ENCODE peak calls at places on chromosomes 4 and X, in eight cellular contexts. U, O, B, A, X, J, M and C are unnamed samples.

GRCh38 chr4:2082627-2083026 is 23.5 kb downstream of the NAT8L start:
- DNase-seq in U (no peak), M (no peak), O (no peak), J (no peak), A (no peak), X (no peak), B (no peak), C (no peak)

GRCh38 chr4:24089831-24090531 is 200.1 kb upstream of the PPARGC1A start:
- DNase-seq in J (no peak), X (peak), A (peak), M (no peak), B (no peak), O (no peak), U (no peak), C (no peak)

GRCh38 chr4:139501531-139502311 is 47.8 kb downstream of the RAB33B start:
- DNase-seq in A (no peak), X (no peak), O (no peak), M (no peak), J (no peak), U (no peak), B (no peak), C (no peak)

GRCh38 chrX:65596270-65596669 is 61.7 kb upstream of the LAS1L start:
- DNase-seq in A (peak), O (no peak), B (peak), M (peak), U (no peak), X (peak), J (no peak), C (no peak)

GRCh38 chr4:76445911-76446310 is 10.9 kb downstream of the SHROOM3 start:
- DNase-seq in U (no peak), J (no peak), X (no peak), O (no peak), B (no peak), A (no peak), M (no peak), C (no peak)

GRCh38 chr4:53596901-53597300 is 5.6 kb upstream of the LNX1 start:
- DNase-seq in M (no peak), U (no peak), X (no peak), J (no peak), B (no peak), A (no peak), O (no peak), C (no peak)

GRCh38 chr4:10461091-10461849 is 4.0 kb upstream of the ZNF518B start:
- DNase-seq in B (peak), A (no peak), J (no peak), M (peak), X (no peak), U (peak), O (peak), C (no peak)

GRCh38 chr4:36255575-36255974 is 11.3 kb upstream of the ARAP2 start:
- DNase-seq in O (no peak), X (no peak), U (no peak), A (no peak), J (no peak), M (peak), B (peak), C (no peak)

GRCh38 chrX:115582035-115582870 is 21.3 kb downstream of the PLS3 start:
- DNase-seq in B (no peak), M (no peak), U (no peak), O (no peak), X (no peak), J (no peak), A (no peak), C (no peak)

GRCh38 chr4:2805712-2806391 is 13.0 kb downstream of the SH3BP2 start:
- DNase-seq in J (peak), B (no peak), O (peak), X (peak), M (no peak), U (peak), A (no peak), C (peak)

GRCh38 chr4:7871356-7871755 is 68.3 kb downstream of the AFAP1 start:
- DNase-seq in M (no peak), A (no peak), U (no peak), B (no peak), O (no peak), X (no peak), J (no peak), C (no peak)

GRCh38 chrX:96715412-96715940 is 30.8 kb downstream of the DIAPH2 start:
- DNase-seq in A (peak), B (no peak), X (peak), U (no peak), M (peak), J (no peak), O (no peak), C (no peak)

GRCh38 chrX:56763556-56764152 is 34.6 kb downstream of the NBDY start:
- DNase-seq in O (peak), J (peak), B (no peak), X (no peak), M (peak), U (no peak), A (no peak), C (no peak)

GRCh38 chr4:32778938-32779337 is 2058.8 kb downstream of the PCDH7 start:
- DNase-seq in J (no peak), U (no peak), M (no peak), O (no peak), X (no peak), B (no peak), A (no peak), C (no peak)

GRCh38 chr4:32776435-32777203 is 2056.4 kb downstream of the PCDH7 start:
- DNase-seq in M (no peak), O (no peak), U (no peak), X (no peak), A (no peak), J (no peak), B (no peak), C (no peak)

GRCh38 chr4:32778025-32778424 is 2057.9 kb downstream of the PCDH7 start:
- DNase-seq in B (no peak), M (no peak), X (no peak), O (no peak), U (no peak), J (no peak), A (no peak), C (no peak)

GRCh38 chr4:32775049-32775448 is 2054.9 kb downstream of the PCDH7 start:
- DNase-seq in B (no peak), J (no peak), M (peak), A (no peak), U (no peak), X (peak), O (no peak), C (no peak)
- TF ChIP-seq CTCF in B (no peak), J (peak), M (peak), A (no peak), U (no peak), X (peak), O (no peak), C (no peak)

GRCh38 chrX:137171626-137172025 is 137.8 kb upstream of the GPR101 start:
- DNase-seq in O (no peak), U (no peak), M (no peak), A (no peak), B (no peak), J (no peak), X (no peak), C (no peak)

GRCh38 chrX:137164329-137164728 is 130.5 kb upstream of the GPR101 start:
- DNase-seq in B (no peak), A (no peak), U (no peak), X (no peak), J (no peak), M (no peak), O (no peak), C (no peak)

GRCh38 chrX:137166591-137166990 is 132.8 kb upstream of the GPR101 start:
- DNase-seq in X (peak), J (no peak), U (no peak), M (peak), B (no peak), O (no peak), A (no peak), C (peak)
- TF ChIP-seq CTCF in X (peak), J (peak), U (no peak), M (peak), B (no peak), O (no peak), A (no peak), C (no peak)

GRCh38 chr4:74111576-74111975 is 12.6 kb upstream of the CXCL2 start:
- DNase-seq in U (no peak), O (no peak), J (no peak), B (no peak), M (no peak), X (no peak), A (no peak), C (no peak)
- TF ChIP-seq CTCF in U (no peak), O (no peak), J (no peak), B (no peak), M (no peak), X (no peak), A (no peak), C (no peak)

DNA sequence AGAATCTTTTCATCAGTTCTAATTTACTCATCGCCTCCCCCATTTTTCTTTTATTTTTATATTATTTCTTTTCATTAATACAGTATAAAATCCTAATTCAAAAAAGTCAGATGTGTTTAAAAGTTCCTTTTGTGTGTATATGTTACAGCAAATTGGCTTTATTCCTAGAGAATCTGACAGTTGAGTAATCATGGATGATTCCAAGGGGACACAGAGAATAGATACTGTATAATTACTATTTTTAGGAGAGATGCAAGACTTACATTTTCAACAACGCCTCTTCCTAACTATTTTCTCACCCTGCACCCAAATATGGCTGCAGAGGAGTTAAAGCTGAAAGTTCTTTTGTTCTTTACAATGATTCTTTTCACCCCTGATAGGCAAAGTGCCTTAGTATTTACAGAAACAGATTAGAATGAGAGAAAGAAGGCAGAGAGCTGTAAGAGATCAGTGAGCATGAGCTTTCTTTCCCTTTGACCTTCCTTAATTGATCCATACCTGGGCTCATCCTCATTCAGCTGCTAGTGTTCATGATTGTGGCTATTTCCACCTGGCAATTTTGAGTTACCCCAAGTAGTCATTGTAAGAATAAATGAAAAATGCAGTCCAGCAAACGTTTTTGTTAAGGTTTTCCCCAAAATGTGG is 210.8 kb downstream of the SLC4A4 start:
- DNase-seq in A (no peak), O (no peak), J (no peak), U (no peak), X (no peak), B (no peak), M (no peak), C (no peak)
- TF ChIP-seq CTCF in A (no peak), O (no peak), J (no peak), U (no peak), X (no peak), B (no peak), M (no peak), C (no peak)

DNA sequence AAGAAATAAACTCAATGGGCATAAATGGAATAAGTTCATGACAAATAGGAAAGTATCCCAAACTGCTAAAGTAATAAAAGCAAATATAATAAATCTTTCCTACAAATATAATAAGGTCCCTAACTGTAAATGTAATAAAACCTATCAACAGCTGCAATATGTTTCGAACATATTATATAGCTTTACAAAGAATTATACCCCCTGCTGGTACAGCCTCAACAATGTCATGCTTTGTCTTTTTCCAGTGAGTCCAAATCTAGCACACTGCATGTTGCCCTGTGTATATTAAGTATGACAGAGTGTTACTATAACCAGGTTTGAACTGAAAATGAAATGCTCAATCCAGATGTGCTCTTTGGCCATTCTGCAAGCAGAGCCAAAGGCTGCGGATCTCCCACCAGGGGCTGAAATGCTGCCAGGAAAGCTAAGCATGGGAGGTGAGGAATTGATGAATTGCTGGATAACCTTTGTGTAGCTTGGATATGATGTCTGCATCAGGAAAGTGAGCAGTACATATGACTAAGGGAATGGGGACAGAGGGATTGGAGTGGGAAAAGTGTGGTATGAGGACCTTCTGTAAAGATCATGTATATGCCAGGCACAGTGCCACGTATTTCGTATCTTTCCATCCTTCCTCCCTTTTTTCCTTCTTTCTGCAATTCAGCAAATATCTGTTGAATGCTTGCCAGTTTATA is 954.5 kb upstream of the LCORL start:
- DNase-seq in B (no peak), O (no peak), U (no peak), J (no peak), A (no peak), M (no peak), X (no peak), C (no peak)
- TF ChIP-seq CTCF in B (no peak), O (no peak), U (no peak), J (peak), A (peak), M (no peak), X (no peak), C (no peak)

GRCh38 chr4:136637071-136637777 is 895.1 kb downstream of the PCDH18 start:
- DNase-seq in U (no peak), B (no peak), A (no peak), M (peak), X (peak), O (no peak), J (no peak), C (peak)
- TF ChIP-seq CTCF in U (peak), B (no peak), A (peak), M (peak), X (peak), O (no peak), J (peak), C (no peak)

GRCh38 chrX:140766024-140766611 is 56.6 kb downstream of the LINC00632 start:
- DNase-seq in J (no peak), X (peak), A (peak), U (peak), B (peak), O (peak), M (peak), C (peak)
- TF ChIP-seq CTCF in J (peak), X (peak), A (peak), U (peak), B (peak), O (no peak), M (peak), C (peak)

GRCh38 chr4:151917145-151917775 is 156.5 kb upstream of the GATB start:
- DNase-seq in B (no peak), U (no peak), O (no peak), X (no peak), A (peak), J (no peak), M (no peak), C (no peak)
- TF ChIP-seq CTCF in B (no peak), U (no peak), O (no peak), X (no peak), A (peak), J (peak), M (no peak), C (no peak)

GRCh38 chr4:145545538-145546224 is 64.0 kb downstream of the SMAD1 start:
- DNase-seq in X (peak), J (no peak), A (peak), U (peak), B (no peak), M (no peak), O (no peak), C (peak)

GRCh38 chr4:145541266-145541770 is 59.7 kb downstream of the SMAD1 start:
- DNase-seq in O (no peak), A (no peak), J (no peak), U (no peak), X (peak), M (no peak), B (no peak), C (no peak)

GRCh38 chr4:145540235-145540634 is 58.6 kb downstream of the SMAD1 start:
- DNase-seq in M (no peak), O (no peak), A (no peak), J (no peak), U (no peak), X (no peak), B (no peak), C (no peak)

GRCh38 chr4:145546556-145546955 is 64.9 kb downstream of the SMAD1 start:
- DNase-seq in O (no peak), X (peak), B (no peak), J (no peak), M (no peak), A (no peak), U (no peak), C (no peak)

DNA sequence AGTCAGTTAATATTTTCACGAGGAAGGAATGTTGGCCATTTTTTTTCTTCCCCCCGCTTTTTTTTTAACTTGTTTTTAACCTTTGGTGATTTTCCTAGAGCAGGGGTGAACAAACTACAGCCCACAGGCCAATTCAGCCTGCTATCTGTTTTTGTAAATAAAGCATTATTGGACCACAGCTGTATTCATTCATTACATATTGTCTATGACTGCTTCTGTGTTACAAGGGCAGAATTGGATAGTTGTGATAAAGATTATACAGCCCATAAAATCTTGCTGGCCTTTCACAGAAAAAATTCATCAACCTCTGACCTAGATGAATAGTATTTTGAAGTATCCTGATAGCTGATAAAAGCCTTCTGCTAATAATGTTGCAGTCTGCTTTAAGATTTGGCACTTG is 63.3 kb downstream of the SMAD1 start:
- DNase-seq in J (no peak), X (peak), B (no peak), O (no peak), M (no peak), A (no peak), U (no peak), C (no peak)
- TF ChIP-seq CTCF in J (no peak), X (no peak), B (no peak), O (no peak), M (no peak), A (no peak), U (no peak), C (no peak)

DNA sequence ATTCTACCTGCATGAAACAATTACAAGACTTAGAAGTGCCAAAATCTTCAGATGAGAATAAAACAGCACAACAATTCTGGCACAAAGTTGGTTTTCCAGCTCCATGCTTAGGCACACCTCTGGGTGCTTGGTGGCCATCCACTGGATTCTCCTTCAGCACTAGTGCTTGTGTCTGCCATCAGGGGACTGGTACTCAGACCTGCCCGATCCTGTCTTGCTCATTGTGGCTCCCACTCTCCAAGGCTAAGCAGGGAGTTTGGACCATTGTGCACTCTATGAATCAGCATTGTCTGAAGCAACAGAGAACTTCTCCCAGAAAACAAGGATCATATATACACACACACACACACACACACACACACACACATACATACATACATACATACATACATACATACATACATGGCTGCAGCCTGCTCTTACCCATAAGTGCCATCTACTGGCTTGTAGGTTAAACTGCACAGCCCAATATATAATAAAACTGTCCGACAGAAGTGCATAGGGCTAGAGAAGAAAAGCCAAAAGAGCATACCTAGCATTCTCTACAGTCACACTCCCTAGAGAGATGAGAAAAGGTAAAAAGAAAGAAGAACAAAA is 345.3 kb upstream of the LCORL start:
- DNase-seq in M (peak), B (no peak), O (no peak), U (no peak), X (peak), A (peak), J (no peak), C (no peak)
- TF ChIP-seq CTCF in M (peak), B (peak), O (no peak), U (peak), X (peak), A (peak), J (peak), C (no peak)